ENCODE peak calls at places on chromosomes 16 and 17, in six cellular contexts. One of them, this sample, is unnamed.

GRCh38 chr16:84367750-84368320 is 503 bp upstream of the ATP2C2 start:
- DNase-seq in Panc1: no peak
- DNase-seq in heart right ventricle: no peak
- DNase-seq in BJ: no peak
- DNase-seq in tibial artery: no peak
- DNase-seq in A549: no peak
- DNase-seq in this sample: peak

GRCh38 chr16:50683689-50684374 is 2.7 kb upstream of the SNX20 start:
- DNase-seq in Panc1: no peak
- DNase-seq in heart right ventricle: no peak
- DNase-seq in BJ: no peak
- DNase-seq in tibial artery: peak
- DNase-seq in A549: no peak
- DNase-seq in this sample: no peak

GRCh38 chr17:47239663-47240374 is 13.8 kb upstream of the ITGB3 start:
- DNase-seq in Panc1: peak
- DNase-seq in heart right ventricle: peak
- DNase-seq in BJ: peak
- DNase-seq in tibial artery: peak
- DNase-seq in A549: peak
- DNase-seq in this sample: peak

GRCh38 chr17:21513012-21513570 is 136.9 kb downstream of the KCNJ12 start:
- DNase-seq in Panc1: peak
- DNase-seq in heart right ventricle: peak
- DNase-seq in BJ: no peak
- DNase-seq in tibial artery: peak
- DNase-seq in A549: peak
- DNase-seq in this sample: peak

GRCh38 chr17:68953340-68953997 is 1.7 kb downstream of the ABCA8 start:
- DNase-seq in Panc1: no peak
- DNase-seq in heart right ventricle: no peak
- DNase-seq in BJ: no peak
- DNase-seq in tibial artery: no peak
- DNase-seq in A549: no peak
- DNase-seq in this sample: no peak

GRCh38 chr16:17470871-17471744 is at the start of gene XYLT1:
- DNase-seq in Panc1: no peak
- DNase-seq in heart right ventricle: peak
- DNase-seq in BJ: peak
- DNase-seq in tibial artery: peak
- DNase-seq in A549: no peak
- DNase-seq in this sample: peak

GRCh38 chr16:25264599-25264998 is 7.0 kb upstream of the ZKSCAN2 start:
- DNase-seq in Panc1: no peak
- DNase-seq in heart right ventricle: no peak
- DNase-seq in BJ: no peak
- DNase-seq in tibial artery: no peak
- DNase-seq in A549: no peak
- DNase-seq in this sample: no peak

GRCh38 chr16:25868966-25869365 is 177.2 kb downstream of the HS3ST4 start:
- DNase-seq in Panc1: no peak
- DNase-seq in heart right ventricle: no peak
- DNase-seq in BJ: no peak
- DNase-seq in tibial artery: no peak
- DNase-seq in A549: no peak
- DNase-seq in this sample: no peak

GRCh38 chr17:79619196-79619595 is 8.3 kb upstream of the RBFOX3 start:
- DNase-seq in Panc1: no peak
- DNase-seq in heart right ventricle: no peak
- DNase-seq in BJ: no peak
- DNase-seq in tibial artery: peak
- DNase-seq in A549: no peak
- DNase-seq in this sample: no peak

GRCh38 chr16:67150833-67151396 is at the start of gene B3GNT9:
- DNase-seq in Panc1: no peak
- DNase-seq in heart right ventricle: peak
- DNase-seq in BJ: no peak
- DNase-seq in tibial artery: peak
- DNase-seq in A549: peak
- DNase-seq in this sample: peak

DNA sequence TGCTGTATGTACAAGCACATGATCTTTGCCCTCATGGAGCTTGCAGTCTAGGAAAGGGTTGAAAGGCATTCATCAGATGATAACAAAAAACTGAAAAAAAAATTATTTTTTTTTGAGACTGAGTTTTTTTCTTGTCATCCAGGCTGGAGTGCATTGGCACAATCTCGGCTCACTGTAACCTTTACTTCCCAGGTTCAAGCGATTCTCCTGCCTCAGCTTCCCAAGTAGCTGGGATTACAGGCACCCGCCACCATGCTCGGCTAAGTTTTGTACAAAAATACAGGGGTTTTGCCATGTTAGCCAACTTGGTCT is 38.7 kb upstream of the BCAS3 start:
- DNase-seq in Panc1: no peak
- DNase-seq in heart right ventricle: no peak
- DNase-seq in BJ: no peak
- DNase-seq in tibial artery: no peak
- DNase-seq in A549: no peak
- DNase-seq in this sample: no peak
- TF ChIP-seq CTCF in Panc1: peak
- TF ChIP-seq CTCF in heart right ventricle: no peak
- TF ChIP-seq CTCF in BJ: no peak
- TF ChIP-seq CTCF in tibial artery: no peak
- TF ChIP-seq CTCF in A549: no peak
- TF ChIP-seq CTCF in this sample: no peak

DNA sequence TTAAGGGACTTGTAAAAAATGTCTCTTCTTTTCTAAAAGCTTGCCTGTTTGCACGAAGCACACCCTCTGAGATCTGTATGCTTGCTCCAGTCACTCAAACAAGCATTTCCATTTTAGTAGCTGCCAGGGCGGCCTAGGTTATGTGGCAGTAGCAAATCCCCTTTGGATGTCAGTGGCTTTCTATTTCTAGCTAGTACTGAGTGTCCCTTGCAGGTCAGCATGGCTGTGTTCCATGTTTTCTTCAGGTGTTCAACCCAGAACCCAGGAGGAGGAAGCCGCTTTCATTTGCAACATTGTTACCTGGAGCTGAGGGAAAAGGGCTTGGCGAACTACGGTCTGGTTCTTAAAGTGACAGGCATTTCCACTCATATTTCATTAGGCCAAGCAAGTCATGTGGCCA is 36.4 kb downstream of the FOXL1 start:
- DNase-seq in Panc1: no peak
- DNase-seq in heart right ventricle: no peak
- DNase-seq in BJ: no peak
- DNase-seq in tibial artery: peak
- DNase-seq in A549: no peak
- DNase-seq in this sample: no peak
- TF ChIP-seq CTCF in Panc1: no peak
- TF ChIP-seq CTCF in heart right ventricle: no peak
- TF ChIP-seq CTCF in BJ: no peak
- TF ChIP-seq CTCF in tibial artery: no peak
- TF ChIP-seq CTCF in A549: no peak
- TF ChIP-seq CTCF in this sample: no peak

GRCh38 chr17:17109231-17109630 is 67.0 kb downstream of the MPRIP start:
- DNase-seq in Panc1: no peak
- DNase-seq in heart right ventricle: no peak
- DNase-seq in BJ: no peak
- DNase-seq in tibial artery: no peak
- DNase-seq in A549: peak
- DNase-seq in this sample: no peak
- TF ChIP-seq CTCF in Panc1: no peak
- TF ChIP-seq CTCF in heart right ventricle: no peak
- TF ChIP-seq CTCF in BJ: no peak
- TF ChIP-seq CTCF in tibial artery: no peak
- TF ChIP-seq CTCF in A549: no peak
- TF ChIP-seq CTCF in this sample: no peak

GRCh38 chr17:37701424-37702020 is 43.3 kb downstream of the HNF1B start:
- DNase-seq in Panc1: no peak
- DNase-seq in heart right ventricle: no peak
- DNase-seq in BJ: no peak
- DNase-seq in tibial artery: no peak
- DNase-seq in A549: peak
- DNase-seq in this sample: peak

GRCh38 chr17:37699285-37699973 is 45.4 kb downstream of the HNF1B start:
- DNase-seq in Panc1: no peak
- DNase-seq in heart right ventricle: no peak
- DNase-seq in BJ: no peak
- DNase-seq in tibial artery: no peak
- DNase-seq in A549: no peak
- DNase-seq in this sample: no peak

GRCh38 chr17:37698856-37699255 is 46.0 kb downstream of the HNF1B start:
- DNase-seq in Panc1: no peak
- DNase-seq in heart right ventricle: no peak
- DNase-seq in BJ: no peak
- DNase-seq in tibial artery: no peak
- DNase-seq in A549: no peak
- DNase-seq in this sample: no peak

GRCh38 chr17:37700881-37701280 is 44.0 kb downstream of the HNF1B start:
- DNase-seq in Panc1: no peak
- DNase-seq in heart right ventricle: no peak
- DNase-seq in BJ: no peak
- DNase-seq in tibial artery: no peak
- DNase-seq in A549: no peak
- DNase-seq in this sample: no peak

GRCh38 chr17:37702605-37703004 is 42.3 kb downstream of the HNF1B start:
- DNase-seq in Panc1: no peak
- DNase-seq in heart right ventricle: no peak
- DNase-seq in BJ: peak
- DNase-seq in tibial artery: no peak
- DNase-seq in A549: peak
- DNase-seq in this sample: no peak
- TF ChIP-seq CTCF in Panc1: no peak
- TF ChIP-seq CTCF in heart right ventricle: no peak
- TF ChIP-seq CTCF in BJ: no peak
- TF ChIP-seq CTCF in tibial artery: no peak
- TF ChIP-seq CTCF in A549: peak
- TF ChIP-seq CTCF in this sample: no peak

DNA sequence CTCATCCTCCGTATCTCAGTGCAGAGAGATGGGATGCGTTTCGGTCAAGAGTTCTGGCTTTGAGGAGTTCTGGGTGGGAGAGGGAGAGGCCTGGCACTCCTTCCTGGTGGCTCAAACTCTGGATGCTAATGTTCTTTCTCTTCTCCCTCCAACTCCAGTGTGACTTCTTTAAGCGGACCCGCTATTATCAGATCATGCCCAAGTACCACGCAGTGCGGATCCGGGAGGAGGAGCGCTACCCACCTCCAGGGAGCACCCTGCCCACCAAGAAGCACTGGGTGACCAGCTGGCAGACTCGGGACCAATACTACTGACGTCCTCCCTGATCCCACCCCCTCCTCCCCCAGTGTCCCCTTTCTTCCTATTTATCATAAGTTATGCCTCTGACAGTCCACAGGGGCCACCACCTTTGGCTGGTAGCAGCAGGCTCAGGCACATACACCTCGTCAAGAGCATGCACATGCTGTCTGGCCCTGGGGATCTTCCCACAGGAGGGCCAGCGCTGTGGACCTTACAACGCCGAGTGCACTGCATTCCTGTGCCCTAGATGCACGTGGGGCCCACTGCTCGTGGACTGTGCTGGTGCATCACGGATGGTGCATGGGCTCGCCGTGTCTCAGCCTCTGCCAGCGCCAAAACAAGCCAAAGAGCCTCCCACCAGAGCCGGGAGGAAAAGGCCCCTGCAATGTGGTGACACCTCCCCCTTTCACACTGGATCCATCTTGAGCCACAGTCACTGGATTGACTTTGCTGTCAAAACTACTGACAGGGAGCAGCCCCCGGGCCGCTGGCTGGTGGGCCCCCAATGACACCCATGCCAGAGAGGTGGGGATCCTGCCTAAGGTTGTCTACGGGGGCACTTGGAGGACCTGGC is 6.0 kb upstream of the PDK2 start:
- DNase-seq in Panc1: no peak
- DNase-seq in heart right ventricle: no peak
- DNase-seq in BJ: no peak
- DNase-seq in tibial artery: no peak
- DNase-seq in A549: no peak
- DNase-seq in this sample: no peak
- TF ChIP-seq CTCF in Panc1: no peak
- TF ChIP-seq CTCF in heart right ventricle: no peak
- TF ChIP-seq CTCF in BJ: no peak
- TF ChIP-seq CTCF in tibial artery: no peak
- TF ChIP-seq CTCF in A549: no peak
- TF ChIP-seq CTCF in this sample: no peak

This sample was measured in lung.